ENCODE peak calls at places on chromosomes 2 and 18, in six cellular contexts. One of them, this sample, is unnamed.

GRCh38 chr2:203817147-203817546 is 50.4 kb upstream of the CTLA4 start:
- DNase-seq in endothelial cell of umbilical vein: no peak
- DNase-seq in cardiac muscle cell: no peak
- DNase-seq in A549: no peak
- DNase-seq in right atrium auricular region: no peak
- DNase-seq in GM10248: no peak
- DNase-seq in this sample: no peak

GRCh38 chr18:27661320-27662049 is 476.4 kb upstream of the CHST9 start:
- DNase-seq in right atrium auricular region: no peak
- DNase-seq in endothelial cell of umbilical vein: no peak
- DNase-seq in GM10248: no peak
- DNase-seq in cardiac muscle cell: no peak
- DNase-seq in A549: no peak
- DNase-seq in this sample: no peak

GRCh38 chr18:66523219-66523991 is 80.5 kb downstream of the CDH19 start:
- DNase-seq in cardiac muscle cell: no peak
- DNase-seq in GM10248: no peak
- DNase-seq in A549: peak
- DNase-seq in endothelial cell of umbilical vein: no peak
- DNase-seq in right atrium auricular region: no peak
- DNase-seq in this sample: no peak

GRCh38 chr2:217945530-217945929 is 57.3 kb downstream of the TNS1 start:
- DNase-seq in endothelial cell of umbilical vein: no peak
- DNase-seq in GM10248: no peak
- DNase-seq in right atrium auricular region: no peak
- DNase-seq in cardiac muscle cell: no peak
- DNase-seq in A549: no peak
- DNase-seq in this sample: no peak

GRCh38 chr2:671072-671471 is 6.1 kb downstream of the TMEM18 start:
- DNase-seq in cardiac muscle cell: no peak
- DNase-seq in endothelial cell of umbilical vein: no peak
- DNase-seq in right atrium auricular region: no peak
- DNase-seq in GM10248: no peak
- DNase-seq in A549: no peak
- DNase-seq in this sample: no peak

GRCh38 chr2:45567974-45568789 is 42.9 kb downstream of the SRBD1 start:
- DNase-seq in endothelial cell of umbilical vein: peak
- DNase-seq in right atrium auricular region: no peak
- DNase-seq in cardiac muscle cell: peak
- DNase-seq in A549: no peak
- DNase-seq in GM10248: peak
- DNase-seq in this sample: no peak

GRCh38 chr2:26033270-26033768 is 565 bp upstream of the RAB10 start:
- DNase-seq in right atrium auricular region: peak
- DNase-seq in A549: peak
- DNase-seq in cardiac muscle cell: peak
- DNase-seq in endothelial cell of umbilical vein: peak
- DNase-seq in GM10248: peak
- DNase-seq in this sample: peak

GRCh38 chr18:25630682-25631081 is 278.7 kb upstream of the ZNF521 start:
- DNase-seq in A549: no peak
- DNase-seq in cardiac muscle cell: no peak
- DNase-seq in endothelial cell of umbilical vein: peak
- DNase-seq in GM10248: no peak
- DNase-seq in right atrium auricular region: no peak
- DNase-seq in this sample: no peak

GRCh38 chr18:31321719-31322118 is 3.8 kb downstream of the DSG1 start:
- DNase-seq in endothelial cell of umbilical vein: no peak
- DNase-seq in GM10248: no peak
- DNase-seq in cardiac muscle cell: no peak
- DNase-seq in right atrium auricular region: no peak
- DNase-seq in A549: no peak
- DNase-seq in this sample: peak

GRCh38 chr2:62467475-62468321 is 38.3 kb downstream of the TMEM17 start:
- DNase-seq in right atrium auricular region: no peak
- DNase-seq in GM10248: no peak
- DNase-seq in A549: peak
- DNase-seq in cardiac muscle cell: peak
- DNase-seq in endothelial cell of umbilical vein: no peak
- DNase-seq in this sample: peak

GRCh38 chr18:74148543-74149070 is 284 bp downstream of the TIMM21 start:
- DNase-seq in endothelial cell of umbilical vein: no peak
- DNase-seq in A549: no peak
- DNase-seq in GM10248: no peak
- DNase-seq in cardiac muscle cell: no peak
- DNase-seq in right atrium auricular region: no peak
- DNase-seq in this sample: no peak

GRCh38 chr2:170255137-170255536 is 77.2 kb downstream of the MYO3B start:
- DNase-seq in right atrium auricular region: no peak
- DNase-seq in cardiac muscle cell: no peak
- DNase-seq in GM10248: no peak
- DNase-seq in A549: no peak
- DNase-seq in endothelial cell of umbilical vein: no peak
- DNase-seq in this sample: no peak

GRCh38 chr2:2708575-2708974 is 377.5 kb upstream of the MYT1L start:
- DNase-seq in cardiac muscle cell: no peak
- DNase-seq in right atrium auricular region: no peak
- DNase-seq in endothelial cell of umbilical vein: no peak
- DNase-seq in GM10248: no peak
- DNase-seq in A549: no peak
- DNase-seq in this sample: no peak

GRCh38 chr2:120257522-120257921 is 4.9 kb downstream of the RALB start:
- DNase-seq in endothelial cell of umbilical vein: peak
- DNase-seq in A549: no peak
- DNase-seq in GM10248: no peak
- DNase-seq in right atrium auricular region: no peak
- DNase-seq in cardiac muscle cell: peak
- DNase-seq in this sample: no peak

DNA sequence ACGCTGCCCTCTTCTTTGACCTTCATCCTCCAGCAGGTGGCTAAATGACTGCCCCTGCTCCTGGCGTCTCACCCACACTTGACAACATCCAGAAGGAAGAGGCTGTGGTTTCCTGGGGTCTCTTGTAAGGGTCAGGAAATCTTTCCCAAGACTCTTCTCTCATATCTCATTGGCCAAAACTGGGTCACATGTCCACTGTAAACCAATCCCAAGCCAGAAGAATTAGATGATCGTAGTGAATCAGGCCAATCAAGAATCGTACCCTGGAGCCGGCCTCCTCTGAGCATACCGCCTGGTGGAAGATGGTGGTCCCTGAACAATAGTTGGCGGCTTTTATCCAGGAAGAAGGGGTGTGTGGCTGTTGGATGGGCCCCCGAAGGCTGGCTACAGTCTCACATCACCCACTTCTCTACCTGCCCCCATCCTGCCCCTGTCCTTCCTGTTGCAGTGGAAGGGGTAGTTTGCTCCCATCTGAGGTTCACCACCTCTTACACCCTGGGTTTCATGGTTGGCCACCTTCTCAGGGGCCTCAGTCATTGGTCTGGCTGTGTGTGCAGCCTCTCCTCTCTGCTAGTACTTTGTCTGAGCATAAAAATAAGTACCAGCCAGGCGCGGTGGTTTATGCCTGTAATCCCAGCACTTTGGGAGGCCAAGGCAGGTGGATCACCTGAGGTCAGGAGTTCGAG is 3.8 kb downstream of the SAG start:
- DNase-seq in endothelial cell of umbilical vein: no peak
- DNase-seq in A549: no peak
- DNase-seq in cardiac muscle cell: no peak
- DNase-seq in right atrium auricular region: no peak
- DNase-seq in GM10248: no peak
- DNase-seq in this sample: no peak
- TF ChIP-seq CTCF in endothelial cell of umbilical vein: no peak
- TF ChIP-seq CTCF in A549: no peak
- TF ChIP-seq CTCF in cardiac muscle cell: no peak
- TF ChIP-seq CTCF in right atrium auricular region: no peak
- TF ChIP-seq CTCF in GM10248: no peak
- TF ChIP-seq CTCF in this sample: no peak

DNA sequence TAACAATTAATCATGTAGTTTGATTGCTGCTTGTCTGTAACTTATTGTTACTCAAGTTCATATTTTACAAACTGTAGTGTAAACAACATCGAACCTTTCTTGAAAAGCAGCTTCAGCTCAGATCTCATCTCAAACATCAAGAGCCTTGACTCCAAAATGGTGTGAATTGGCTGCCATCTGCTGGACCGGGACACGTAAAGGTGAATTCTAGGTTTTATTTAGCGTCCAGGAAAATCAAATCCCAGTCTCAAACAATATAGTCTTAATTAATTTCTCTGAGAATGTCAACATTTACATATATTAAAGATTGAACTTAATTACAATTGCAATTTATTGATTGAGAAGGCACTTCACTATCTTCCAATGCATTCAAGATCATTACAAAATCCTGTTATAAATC is 453.0 kb downstream of the GALR1 start:
- DNase-seq in cardiac muscle cell: peak
- DNase-seq in endothelial cell of umbilical vein: no peak
- DNase-seq in A549: peak
- DNase-seq in right atrium auricular region: no peak
- DNase-seq in GM10248: no peak
- DNase-seq in this sample: peak
- TF ChIP-seq CTCF in cardiac muscle cell: no peak
- TF ChIP-seq CTCF in endothelial cell of umbilical vein: no peak
- TF ChIP-seq CTCF in A549: peak
- TF ChIP-seq CTCF in right atrium auricular region: no peak
- TF ChIP-seq CTCF in GM10248: peak
- TF ChIP-seq CTCF in this sample: peak

DNA sequence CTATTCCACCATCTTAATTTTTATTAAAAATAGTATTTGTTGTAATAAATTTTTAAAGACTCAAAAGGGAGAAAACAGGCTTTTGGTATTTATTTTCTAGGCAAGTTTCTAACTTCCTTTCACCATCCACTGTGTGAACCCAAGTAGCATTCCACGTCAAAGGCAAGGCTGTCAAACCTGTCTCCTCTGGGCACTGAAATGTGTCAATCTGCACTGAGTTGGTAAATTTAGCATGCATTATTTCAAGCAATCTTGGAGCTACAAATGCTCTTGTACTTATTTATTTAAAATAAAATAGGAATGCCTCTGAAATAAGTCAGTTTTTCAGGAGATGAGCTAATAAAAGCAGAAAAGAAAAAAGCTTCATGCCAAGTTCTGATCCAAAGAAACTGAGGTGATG is 130.9 kb upstream of the CNTNAP5 start:
- DNase-seq in endothelial cell of umbilical vein: no peak
- DNase-seq in GM10248: no peak
- DNase-seq in cardiac muscle cell: no peak
- DNase-seq in right atrium auricular region: no peak
- DNase-seq in A549: no peak
- DNase-seq in this sample: no peak
- TF ChIP-seq CTCF in endothelial cell of umbilical vein: no peak
- TF ChIP-seq CTCF in GM10248: no peak
- TF ChIP-seq CTCF in cardiac muscle cell: no peak
- TF ChIP-seq CTCF in right atrium auricular region: no peak
- TF ChIP-seq CTCF in A549: no peak
- TF ChIP-seq CTCF in this sample: no peak

GRCh38 chr2:238106698-238107524 is 6.8 kb downstream of the ESPNL start:
- DNase-seq in cardiac muscle cell: no peak
- DNase-seq in A549: no peak
- DNase-seq in GM10248: no peak
- DNase-seq in endothelial cell of umbilical vein: no peak
- DNase-seq in right atrium auricular region: no peak
- DNase-seq in this sample: no peak
- TF ChIP-seq CTCF in cardiac muscle cell: peak
- TF ChIP-seq CTCF in A549: peak
- TF ChIP-seq CTCF in GM10248: no peak
- TF ChIP-seq CTCF in endothelial cell of umbilical vein: no peak
- TF ChIP-seq CTCF in right atrium auricular region: no peak
- TF ChIP-seq CTCF in this sample: peak

GRCh38 chr2:73339171-73339678 is 45.9 kb upstream of the EGR4 start:
- DNase-seq in GM10248: no peak
- DNase-seq in endothelial cell of umbilical vein: no peak
- DNase-seq in right atrium auricular region: no peak
- DNase-seq in A549: no peak
- DNase-seq in cardiac muscle cell: peak
- DNase-seq in this sample: no peak

GRCh38 chr2:73341039-73341438 is 44.6 kb upstream of the ALMS1 start:
- DNase-seq in right atrium auricular region: no peak
- DNase-seq in endothelial cell of umbilical vein: no peak
- DNase-seq in GM10248: no peak
- DNase-seq in A549: no peak
- DNase-seq in cardiac muscle cell: no peak
- DNase-seq in this sample: no peak

DNA sequence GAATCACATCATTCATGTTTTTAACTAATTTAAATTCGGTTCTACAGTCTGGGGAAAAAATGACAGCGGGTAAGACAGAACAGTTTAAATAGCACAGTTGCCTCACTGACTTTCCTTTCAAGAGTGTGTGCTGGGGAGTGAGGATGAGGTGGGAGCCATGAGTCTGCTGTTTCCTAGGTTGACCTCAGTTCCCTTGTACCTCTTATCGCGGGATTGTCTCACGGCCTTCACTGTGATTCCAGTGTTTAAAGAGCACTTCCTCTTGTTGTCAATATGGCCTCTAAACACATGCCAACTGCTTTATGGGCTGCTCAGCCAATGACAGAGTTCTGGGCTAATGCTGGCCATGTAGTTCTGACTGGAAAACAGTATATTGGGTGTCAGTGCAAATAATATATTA is 41.6 kb upstream of the ALMS1 start:
- DNase-seq in cardiac muscle cell: no peak
- DNase-seq in right atrium auricular region: no peak
- DNase-seq in endothelial cell of umbilical vein: no peak
- DNase-seq in GM10248: no peak
- DNase-seq in A549: no peak
- DNase-seq in this sample: no peak
- TF ChIP-seq CTCF in cardiac muscle cell: no peak
- TF ChIP-seq CTCF in right atrium auricular region: no peak
- TF ChIP-seq CTCF in endothelial cell of umbilical vein: no peak
- TF ChIP-seq CTCF in GM10248: no peak
- TF ChIP-seq CTCF in A549: no peak
- TF ChIP-seq CTCF in this sample: no peak